ENCODE peak calls at places on chromosome 10, in ten cellular contexts. I, D, R, V, U, J, S, G, Y and C are unnamed samples. For H3K36me3, the result is how much of the 10 kb centered on the place peaks cover.

GRCh38 chr10:4344544-4344994 is 481.4 kb upstream of the AKR1E2 start:
- DNase-seq in I (peak), D (peak), R (peak), V (no peak), U (no peak), J (peak), S (peak), G (no peak), Y (peak), C (peak)

GRCh38 chr10:76125900-76126299 is 694.5 kb downstream of the LRMDA start:
- DNase-seq in I (no peak), D (no peak), R (no peak), V (no peak), U (no peak), J (no peak), S (no peak), G (no peak), Y (no peak), C (no peak)

GRCh38 chr10:46523881-46524470 is 32.5 kb downstream of the GPRIN2 start:
- DNase-seq in I (no peak), D (peak), R (peak), V (no peak), U (no peak), J (peak), S (peak), G (peak), Y (peak), C (peak)

GRCh38 chr10:76126607-76127190 is 695.3 kb downstream of the LRMDA start:
- DNase-seq in I (no peak), D (no peak), R (no peak), V (no peak), U (no peak), J (no peak), S (no peak), G (no peak), Y (no peak), C (no peak)

GRCh38 chr10:102779680-102780079 is 35.9 kb downstream of the WBP1L start:
- DNase-seq in I (no peak), D (no peak), R (no peak), V (no peak), U (no peak), J (no peak), S (peak), G (no peak), Y (no peak), C (peak)

GRCh38 chr10:116138897-116139296 is 134.1 kb downstream of the GFRA1 start:
- DNase-seq in I (no peak), D (no peak), R (no peak), V (no peak), U (no peak), J (no peak), S (no peak), G (no peak), Y (peak), C (no peak)

GRCh38 chr10:88659725-88660592 is 4.3 kb upstream of the LIPF start:
- DNase-seq in I (no peak), D (no peak), R (no peak), V (no peak), U (no peak), J (no peak), S (no peak), G (no peak), Y (no peak), C (no peak)

GRCh38 chr10:124296121-124296812 is 122.5 kb downstream of the OAT start:
- DNase-seq in I (no peak), D (peak), R (peak), V (no peak), U (no peak), J (no peak), S (no peak), G (no peak), Y (no peak), C (peak)

GRCh38 chr10:26112532-26112931 is 104.0 kb upstream of the GAD2 start:
- DNase-seq in I (no peak), D (no peak), R (no peak), V (no peak), U (no peak), J (no peak), S (no peak), G (no peak), Y (no peak), C (no peak)
- TF ChIP-seq POLR2A in I (no peak), D (no peak), R (no peak), V (no peak), U (no peak), J (no peak), S (no peak), G (no peak), Y (no peak), C (no peak)

GRCh38 chr10:48885376-48885775 is 54.3 kb downstream of the LRRC18 start:
- DNase-seq in I (no peak), D (no peak), R (no peak), V (no peak), U (peak), J (peak), S (no peak), G (no peak), Y (no peak), C (no peak)
- H3K36me3 ChIP-seq in I (under half), D (under half), R (under half), V (under half), U (under half), J (under half), S (under half), G (under half), Y (under half), C (under half)

GRCh38 chr10:24406809-24407483 is 198.0 kb downstream of the KIAA1217 start:
- DNase-seq in I (no peak), D (no peak), R (no peak), V (no peak), U (no peak), J (no peak), S (no peak), G (no peak), Y (no peak), C (no peak)

GRCh38 chr10:24408365-24408764 is 199.4 kb downstream of the KIAA1217 start:
- DNase-seq in I (no peak), D (no peak), R (no peak), V (peak), U (no peak), J (no peak), S (no peak), G (no peak), Y (no peak), C (no peak)

GRCh38 chr10:24407928-24408327 is 199.0 kb downstream of the KIAA1217 start:
- DNase-seq in I (no peak), D (no peak), R (no peak), V (no peak), U (no peak), J (no peak), S (no peak), G (no peak), Y (no peak), C (no peak)
- TF ChIP-seq POLR2A in I (no peak), D (no peak), R (no peak), V (no peak), U (no peak), J (no peak), S (no peak), G (no peak), Y (no peak), C (no peak)

DNA sequence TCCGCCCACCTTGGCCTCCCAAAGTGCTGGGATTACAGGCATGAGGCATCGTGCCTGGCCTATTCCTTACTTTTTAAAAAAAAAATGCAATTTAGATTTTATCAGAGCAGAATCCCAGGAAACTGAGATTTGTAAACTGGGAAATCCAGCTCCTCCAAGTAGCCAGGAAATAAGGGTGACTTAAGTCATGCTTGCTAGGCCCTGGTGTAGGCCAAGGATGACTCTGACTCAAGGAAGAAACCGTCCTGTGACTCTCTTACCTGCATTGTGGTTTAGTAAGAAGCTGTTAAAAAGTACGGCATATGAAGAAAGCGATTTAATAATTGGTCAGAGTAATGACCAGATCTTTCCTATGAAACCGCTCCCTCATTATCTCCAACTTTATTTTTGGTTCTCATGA is 10.2 kb downstream of the PFKP start:
- DNase-seq in I (no peak), D (no peak), R (no peak), V (no peak), U (no peak), J (no peak), S (no peak), G (no peak), Y (no peak), C (no peak)
- H3K36me3 ChIP-seq in I (under half), D (under half), R (under half), V (under half), U (under half), J (under half), S (under half), G (under half), Y (under half), C (under half)

GRCh38 chr10:80078448-80079311 is at the start of gene TMEM254:
- DNase-seq in I (peak), D (peak), R (peak), V (peak), U (peak), J (peak), S (peak), G (peak), Y (peak), C (peak)

GRCh38 chr10:80081801-80082750 is 3.6 kb downstream of the TMEM254 start:
- DNase-seq in I (no peak), D (no peak), R (no peak), V (no peak), U (no peak), J (no peak), S (no peak), G (no peak), Y (no peak), C (no peak)

GRCh38 chr10:80077869-80078447 is 507 bp upstream of the TMEM254 start:
- DNase-seq in I (no peak), D (no peak), R (no peak), V (no peak), U (no peak), J (no peak), S (no peak), G (no peak), Y (no peak), C (no peak)

GRCh38 chr10:80081026-80081425 is 2.6 kb downstream of the TMEM254 start:
- DNase-seq in I (no peak), D (no peak), R (no peak), V (no peak), U (no peak), J (no peak), S (no peak), G (no peak), Y (no peak), C (no peak)

DNA sequence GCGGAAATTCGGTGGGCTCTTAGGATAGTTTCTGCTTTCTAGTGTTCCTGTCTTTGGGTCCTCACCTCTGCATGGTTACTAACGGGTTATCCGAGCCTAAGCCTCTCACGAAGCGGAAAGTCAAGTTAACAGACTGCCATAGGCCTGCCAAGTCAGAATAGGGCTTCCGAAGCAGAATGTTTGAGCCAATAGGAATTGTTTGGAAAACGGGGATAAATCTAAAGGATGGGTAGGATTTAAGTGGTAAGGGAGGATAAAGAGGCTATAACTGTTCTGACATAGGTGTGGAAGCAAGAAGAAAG is 798 bp downstream of the TMEM254 start:
- DNase-seq in I (no peak), D (no peak), R (no peak), V (no peak), U (no peak), J (no peak), S (no peak), G (no peak), Y (no peak), C (no peak)
- TF ChIP-seq POLR2A in I (no peak), D (no peak), R (no peak), V (no peak), U (no peak), J (no peak), S (no peak), G (no peak), Y (no peak), C (no peak)

GRCh38 chr10:91253300-91253699 is 32.8 kb downstream of the PCGF5 start:
- DNase-seq in I (no peak), D (no peak), R (no peak), V (no peak), U (no peak), J (no peak), S (no peak), G (no peak), Y (no peak), C (no peak)
- H3K36me3 ChIP-seq in I (under half), D (under half), R (under half), V (under half), U (under half), J (under half), S (under half), G (under half), Y (under half), C (under half)

GRCh38 chr10:73742454-73742734 is 1.8 kb upstream of the SEC24C start:
- DNase-seq in I (no peak), D (no peak), R (no peak), V (no peak), U (no peak), J (no peak), S (no peak), G (no peak), Y (no peak), C (peak)

GRCh38 chr10:73743327-73743904 is 756 bp upstream of the SEC24C start:
- DNase-seq in I (no peak), D (no peak), R (no peak), V (no peak), U (no peak), J (no peak), S (no peak), G (no peak), Y (no peak), C (no peak)

GRCh38 chr10:73746721-73747120 is 2.5 kb downstream of the SEC24C start:
- DNase-seq in I (no peak), D (no peak), R (no peak), V (no peak), U (no peak), J (no peak), S (no peak), G (no peak), Y (no peak), C (no peak)

GRCh38 chr10:73744690-73744994 is 470 bp downstream of the SEC24C start:
- DNase-seq in I (peak), D (no peak), R (peak), V (peak), U (no peak), J (no peak), S (no peak), G (no peak), Y (peak), C (peak)

GRCh38 chr10:73743905-73744689 is at the start of gene SEC24C:
- DNase-seq in I (peak), D (peak), R (peak), V (peak), U (peak), J (peak), S (peak), G (peak), Y (peak), C (peak)
- TF ChIP-seq POLR2A in I (peak), D (peak), R (peak), V (peak), U (peak), J (peak), S (peak), G (peak), Y (peak), C (peak)

GRCh38 chr10:49488056-49488455 is 50.9 kb downstream of the ERCC6 start:
- DNase-seq in I (no peak), D (no peak), R (no peak), V (no peak), U (peak), J (no peak), S (peak), G (no peak), Y (no peak), C (peak)
- H3K36me3 ChIP-seq in I (under half), D (under half), R (under half), V (under half), U (under half), J (under half), S (under half), G (under half), Y (under half), C (under half)

GRCh38 chr10:35336084-35336831 is at the start of gene CCNY:
- DNase-seq in I (peak), D (peak), R (peak), V (peak), U (peak), J (no peak), S (peak), G (peak), Y (peak), C (peak)
- TF ChIP-seq POLR2A in I (peak), D (peak), R (peak), V (peak), U (peak), J (peak), S (peak), G (peak), Y (peak), C (peak)

DNA sequence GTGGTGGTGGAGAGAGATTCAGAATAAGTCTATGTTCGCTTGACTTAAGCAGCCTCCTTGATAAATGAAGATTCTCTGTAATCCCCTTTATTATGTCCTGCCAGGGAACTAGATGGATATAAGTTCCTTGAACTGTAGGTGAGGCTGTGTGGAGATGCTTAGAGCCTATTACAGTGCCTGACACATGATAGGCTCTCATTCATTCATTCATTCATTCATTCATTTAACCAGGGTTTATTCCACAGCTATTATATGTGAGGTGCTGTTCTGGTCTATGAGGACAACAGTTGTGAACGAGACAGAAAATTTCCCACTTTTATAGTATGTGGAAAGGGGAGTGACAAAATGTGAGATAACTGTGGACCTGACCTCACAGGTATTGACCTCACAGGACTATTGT is 105.6 kb downstream of the ARID5B start:
- DNase-seq in I (no peak), D (no peak), R (no peak), V (no peak), U (no peak), J (no peak), S (no peak), G (no peak), Y (no peak), C (no peak)
- H3K36me3 ChIP-seq in I (under half), D (under half), R (under half), V (under half), U (under half), J (under half), S (under half), G (under half), Y (under half), C (under half)